ENCODE peak calls at places on chromosomes 3 and 15, in seven cellular contexts. One of them, this sample, is unnamed.

GRCh38 chr15:61198722-61199121 is 30.4 kb downstream of the RORA start:
- DNase-seq in nephron progenitor cell: no peak
- DNase-seq in Peyer's patch: no peak
- DNase-seq in cardiac fibroblast: no peak
- DNase-seq in AG04450: no peak
- DNase-seq in AG10803: no peak
- DNase-seq in neural crest cell: no peak
- DNase-seq in this sample: no peak

GRCh38 chr3:107521466-107522059 is 1.2 kb upstream of the BBX start:
- DNase-seq in cardiac fibroblast: no peak
- DNase-seq in AG04450: no peak
- DNase-seq in AG10803: no peak
- DNase-seq in nephron progenitor cell: no peak
- DNase-seq in Peyer's patch: no peak
- DNase-seq in neural crest cell: no peak
- DNase-seq in this sample: peak

GRCh38 chr3:46734773-46735172 is 17.1 kb upstream of the PRSS50 start:
- DNase-seq in cardiac fibroblast: no peak
- DNase-seq in nephron progenitor cell: no peak
- DNase-seq in AG10803: no peak
- DNase-seq in Peyer's patch: no peak
- DNase-seq in AG04450: no peak
- DNase-seq in neural crest cell: no peak
- DNase-seq in this sample: no peak

GRCh38 chr3:154125378-154126030 is 4.3 kb downstream of the ARHGEF26 start:
- DNase-seq in Peyer's patch: no peak
- DNase-seq in AG04450: no peak
- DNase-seq in cardiac fibroblast: no peak
- DNase-seq in AG10803: no peak
- DNase-seq in neural crest cell: no peak
- DNase-seq in nephron progenitor cell: no peak
- DNase-seq in this sample: no peak

GRCh38 chr3:98433764-98434163 is 29.2 kb upstream of the OR5K1 start:
- DNase-seq in nephron progenitor cell: no peak
- DNase-seq in cardiac fibroblast: no peak
- DNase-seq in Peyer's patch: no peak
- DNase-seq in neural crest cell: no peak
- DNase-seq in AG10803: no peak
- DNase-seq in AG04450: no peak
- DNase-seq in this sample: no peak

GRCh38 chr15:100060276-100060926 is 281.4 kb downstream of the ADAMTS17 start:
- DNase-seq in cardiac fibroblast: peak
- DNase-seq in nephron progenitor cell: no peak
- DNase-seq in AG10803: peak
- DNase-seq in Peyer's patch: no peak
- DNase-seq in neural crest cell: no peak
- DNase-seq in AG04450: peak
- DNase-seq in this sample: no peak

GRCh38 chr3:141336672-141337522 is 31.4 kb upstream of the ZBTB38 start:
- DNase-seq in cardiac fibroblast: peak
- DNase-seq in AG04450: no peak
- DNase-seq in AG10803: peak
- DNase-seq in nephron progenitor cell: no peak
- DNase-seq in Peyer's patch: no peak
- DNase-seq in neural crest cell: no peak
- DNase-seq in this sample: peak

GRCh38 chr3:141525813-141526212 is 39.0 kb downstream of the RASA2 start:
- DNase-seq in Peyer's patch: no peak
- DNase-seq in neural crest cell: no peak
- DNase-seq in AG10803: no peak
- DNase-seq in nephron progenitor cell: no peak
- DNase-seq in AG04450: no peak
- DNase-seq in cardiac fibroblast: no peak
- DNase-seq in this sample: no peak

GRCh38 chr3:12372762-12373280 is 84.0 kb downstream of the PPARG start:
- DNase-seq in Peyer's patch: no peak
- DNase-seq in AG10803: no peak
- DNase-seq in cardiac fibroblast: peak
- DNase-seq in AG04450: no peak
- DNase-seq in nephron progenitor cell: no peak
- DNase-seq in neural crest cell: no peak
- DNase-seq in this sample: no peak

GRCh38 chr3:12371525-12372140 is 82.8 kb downstream of the PPARG start:
- DNase-seq in cardiac fibroblast: no peak
- DNase-seq in nephron progenitor cell: no peak
- DNase-seq in Peyer's patch: no peak
- DNase-seq in neural crest cell: no peak
- DNase-seq in AG04450: peak
- DNase-seq in AG10803: no peak
- DNase-seq in this sample: no peak

GRCh38 chr3:12369598-12369997 is 80.7 kb downstream of the PPARG start:
- DNase-seq in AG04450: no peak
- DNase-seq in AG10803: no peak
- DNase-seq in nephron progenitor cell: no peak
- DNase-seq in neural crest cell: no peak
- DNase-seq in cardiac fibroblast: no peak
- DNase-seq in Peyer's patch: no peak
- DNase-seq in this sample: no peak

GRCh38 chr3:12369029-12369428 is 80.2 kb downstream of the PPARG start:
- DNase-seq in cardiac fibroblast: no peak
- DNase-seq in AG04450: no peak
- DNase-seq in Peyer's patch: no peak
- DNase-seq in AG10803: no peak
- DNase-seq in nephron progenitor cell: no peak
- DNase-seq in neural crest cell: no peak
- DNase-seq in this sample: no peak

GRCh38 chr3:12370758-12371157 is 81.9 kb downstream of the PPARG start:
- DNase-seq in Peyer's patch: no peak
- DNase-seq in AG04450: no peak
- DNase-seq in cardiac fibroblast: peak
- DNase-seq in neural crest cell: no peak
- DNase-seq in nephron progenitor cell: no peak
- DNase-seq in AG10803: peak
- DNase-seq in this sample: no peak
- TF ChIP-seq CTCF in Peyer's patch: peak
- TF ChIP-seq CTCF in AG04450: no peak
- TF ChIP-seq CTCF in cardiac fibroblast: peak
- TF ChIP-seq CTCF in neural crest cell: peak
- TF ChIP-seq CTCF in nephron progenitor cell: peak
- TF ChIP-seq CTCF in AG10803: peak
- TF ChIP-seq CTCF in this sample: no peak

GRCh38 chr15:72680931-72681330 is 5.1 kb downstream of the HIGD2B start:
- DNase-seq in AG10803: no peak
- DNase-seq in neural crest cell: no peak
- DNase-seq in nephron progenitor cell: no peak
- DNase-seq in Peyer's patch: no peak
- DNase-seq in cardiac fibroblast: no peak
- DNase-seq in AG04450: no peak
- DNase-seq in this sample: no peak

GRCh38 chr15:72682772-72683171 is 3.2 kb downstream of the HIGD2B start:
- DNase-seq in AG04450: no peak
- DNase-seq in nephron progenitor cell: no peak
- DNase-seq in AG10803: no peak
- DNase-seq in Peyer's patch: no peak
- DNase-seq in neural crest cell: no peak
- DNase-seq in cardiac fibroblast: no peak
- DNase-seq in this sample: no peak

GRCh38 chr15:72685925-72686794 is at the start of the genes BBS4 and HIGD2B:
- DNase-seq in neural crest cell: peak
- DNase-seq in cardiac fibroblast: peak
- DNase-seq in AG10803: peak
- DNase-seq in AG04450: peak
- DNase-seq in nephron progenitor cell: peak
- DNase-seq in Peyer's patch: peak
- DNase-seq in this sample: peak

GRCh38 chr15:72688697-72689096 is 2.7 kb downstream of the BBS4 start:
- DNase-seq in AG04450: no peak
- DNase-seq in AG10803: no peak
- DNase-seq in neural crest cell: no peak
- DNase-seq in nephron progenitor cell: no peak
- DNase-seq in cardiac fibroblast: no peak
- DNase-seq in Peyer's patch: no peak
- DNase-seq in this sample: no peak

GRCh38 chr15:72685301-72685924 is 569 bp downstream of the HIGD2B start:
- DNase-seq in neural crest cell: peak
- DNase-seq in nephron progenitor cell: no peak
- DNase-seq in AG10803: no peak
- DNase-seq in Peyer's patch: no peak
- DNase-seq in AG04450: no peak
- DNase-seq in cardiac fibroblast: no peak
- DNase-seq in this sample: no peak
- TF ChIP-seq CTCF in neural crest cell: peak
- TF ChIP-seq CTCF in nephron progenitor cell: no peak
- TF ChIP-seq CTCF in AG10803: peak
- TF ChIP-seq CTCF in Peyer's patch: peak
- TF ChIP-seq CTCF in AG04450: peak
- TF ChIP-seq CTCF in cardiac fibroblast: no peak
- TF ChIP-seq CTCF in this sample: no peak

GRCh38 chr3:128274837-128275236 is 121.6 kb downstream of the EEFSEC start:
- DNase-seq in nephron progenitor cell: no peak
- DNase-seq in cardiac fibroblast: peak
- DNase-seq in AG10803: peak
- DNase-seq in Peyer's patch: no peak
- DNase-seq in neural crest cell: no peak
- DNase-seq in AG04450: peak
- DNase-seq in this sample: no peak
- TF ChIP-seq CTCF in nephron progenitor cell: no peak
- TF ChIP-seq CTCF in cardiac fibroblast: peak
- TF ChIP-seq CTCF in AG10803: no peak
- TF ChIP-seq CTCF in Peyer's patch: no peak
- TF ChIP-seq CTCF in neural crest cell: no peak
- TF ChIP-seq CTCF in AG04450: peak
- TF ChIP-seq CTCF in this sample: no peak

GRCh38 chr15:69343133-69343532 is 44.4 kb downstream of the PAQR5 start:
- DNase-seq in AG10803: no peak
- DNase-seq in cardiac fibroblast: no peak
- DNase-seq in Peyer's patch: no peak
- DNase-seq in neural crest cell: no peak
- DNase-seq in nephron progenitor cell: no peak
- DNase-seq in AG04450: no peak
- DNase-seq in this sample: no peak

GRCh38 chr15:69346112-69346511 is 47.4 kb downstream of the PAQR5 start:
- DNase-seq in neural crest cell: no peak
- DNase-seq in AG10803: peak
- DNase-seq in Peyer's patch: no peak
- DNase-seq in nephron progenitor cell: no peak
- DNase-seq in AG04450: no peak
- DNase-seq in cardiac fibroblast: peak
- DNase-seq in this sample: no peak

GRCh38 chr15:69342460-69343076 is 43.9 kb downstream of the PAQR5 start:
- DNase-seq in AG04450: no peak
- DNase-seq in nephron progenitor cell: no peak
- DNase-seq in AG10803: no peak
- DNase-seq in Peyer's patch: no peak
- DNase-seq in neural crest cell: no peak
- DNase-seq in cardiac fibroblast: no peak
- DNase-seq in this sample: no peak

GRCh38 chr15:69341356-69341755 is 42.6 kb downstream of the PAQR5 start:
- DNase-seq in neural crest cell: no peak
- DNase-seq in nephron progenitor cell: no peak
- DNase-seq in cardiac fibroblast: peak
- DNase-seq in AG10803: no peak
- DNase-seq in AG04450: no peak
- DNase-seq in Peyer's patch: no peak
- DNase-seq in this sample: no peak

DNA sequence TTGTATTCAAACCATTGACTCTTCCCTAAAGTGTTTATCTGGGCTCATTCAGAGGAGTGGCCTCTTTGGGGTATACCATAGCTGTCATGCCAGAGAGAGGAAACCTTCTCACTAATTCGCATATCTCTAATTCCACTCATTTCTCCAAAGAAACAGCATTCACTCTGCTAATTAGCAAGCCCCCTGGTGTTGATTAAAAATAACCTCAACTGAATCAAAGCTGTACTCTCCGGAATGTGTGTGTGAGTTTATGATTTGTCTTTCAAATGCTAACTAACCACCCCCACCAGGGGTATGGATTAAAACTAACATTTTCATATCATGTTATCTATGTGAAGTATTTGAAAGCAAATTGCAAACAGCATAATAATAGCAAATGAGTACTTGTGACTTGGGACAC is 45.5 kb downstream of the PAQR5 start:
- DNase-seq in cardiac fibroblast: no peak
- DNase-seq in Peyer's patch: no peak
- DNase-seq in neural crest cell: no peak
- DNase-seq in AG10803: no peak
- DNase-seq in nephron progenitor cell: no peak
- DNase-seq in AG04450: no peak
- DNase-seq in this sample: no peak
- TF ChIP-seq CTCF in cardiac fibroblast: no peak
- TF ChIP-seq CTCF in Peyer's patch: no peak
- TF ChIP-seq CTCF in neural crest cell: no peak
- TF ChIP-seq CTCF in AG10803: no peak
- TF ChIP-seq CTCF in nephron progenitor cell: no peak
- TF ChIP-seq CTCF in AG04450: no peak
- TF ChIP-seq CTCF in this sample: no peak

GRCh38 chr3:124700880-124701684 is 29.2 kb upstream of the UMPS start:
- DNase-seq in cardiac fibroblast: peak
- DNase-seq in AG04450: peak
- DNase-seq in nephron progenitor cell: no peak
- DNase-seq in AG10803: peak
- DNase-seq in neural crest cell: no peak
- DNase-seq in Peyer's patch: peak
- DNase-seq in this sample: no peak
- TF ChIP-seq CTCF in cardiac fibroblast: no peak
- TF ChIP-seq CTCF in AG04450: no peak
- TF ChIP-seq CTCF in nephron progenitor cell: no peak
- TF ChIP-seq CTCF in AG10803: no peak
- TF ChIP-seq CTCF in neural crest cell: no peak
- TF ChIP-seq CTCF in Peyer's patch: no peak
- TF ChIP-seq CTCF in this sample: no peak

GRCh38 chr3:126261037-126261436 is 80.7 kb upstream of the ALDH1L1 start:
- DNase-seq in cardiac fibroblast: peak
- DNase-seq in AG04450: no peak
- DNase-seq in nephron progenitor cell: no peak
- DNase-seq in Peyer's patch: peak
- DNase-seq in AG10803: peak
- DNase-seq in neural crest cell: peak
- DNase-seq in this sample: no peak

GRCh38 chr3:126257984-126258383 is 77.6 kb upstream of the ALDH1L1 start:
- DNase-seq in AG04450: no peak
- DNase-seq in cardiac fibroblast: no peak
- DNase-seq in neural crest cell: no peak
- DNase-seq in AG10803: no peak
- DNase-seq in nephron progenitor cell: no peak
- DNase-seq in Peyer's patch: no peak
- DNase-seq in this sample: no peak

GRCh38 chr3:126262227-126262626 is 81.8 kb upstream of the ALDH1L1 start:
- DNase-seq in nephron progenitor cell: no peak
- DNase-seq in neural crest cell: no peak
- DNase-seq in cardiac fibroblast: no peak
- DNase-seq in AG10803: no peak
- DNase-seq in Peyer's patch: no peak
- DNase-seq in AG04450: no peak
- DNase-seq in this sample: no peak

GRCh38 chr3:126258670-126259069 is 78.3 kb upstream of the ALDH1L1 start:
- DNase-seq in neural crest cell: no peak
- DNase-seq in nephron progenitor cell: no peak
- DNase-seq in AG10803: no peak
- DNase-seq in Peyer's patch: peak
- DNase-seq in AG04450: no peak
- DNase-seq in cardiac fibroblast: no peak
- DNase-seq in this sample: no peak

GRCh38 chr3:126259411-126260391 is 79.3 kb upstream of the ALDH1L1 start:
- DNase-seq in neural crest cell: peak
- DNase-seq in Peyer's patch: peak
- DNase-seq in cardiac fibroblast: peak
- DNase-seq in AG10803: no peak
- DNase-seq in AG04450: no peak
- DNase-seq in nephron progenitor cell: peak
- DNase-seq in this sample: peak
- TF ChIP-seq CTCF in neural crest cell: peak
- TF ChIP-seq CTCF in Peyer's patch: peak
- TF ChIP-seq CTCF in cardiac fibroblast: peak
- TF ChIP-seq CTCF in AG10803: peak
- TF ChIP-seq CTCF in AG04450: peak
- TF ChIP-seq CTCF in nephron progenitor cell: peak
- TF ChIP-seq CTCF in this sample: no peak

This sample was measured in GM13976.